ENCODE peak calls at places on chromosomes 1 and 21, in five cellular contexts. One of them, this sample, is unnamed.

GRCh38 chr1:46368781-46369180 is 25.3 kb upstream of the FAAH start:
- DNase-seq in MCF 10A: no peak
- DNase-seq in heart left ventricle: no peak
- DNase-seq in heart right ventricle: no peak
- DNase-seq in glutamatergic neuron: no peak
- DNase-seq in this sample: no peak

GRCh38 chr1:91609571-91609970 is 108.9 kb downstream of the CDC7 start:
- DNase-seq in heart right ventricle: no peak
- DNase-seq in heart left ventricle: no peak
- DNase-seq in MCF 10A: peak; percentile 52
- DNase-seq in glutamatergic neuron: no peak
- DNase-seq in this sample: no peak

GRCh38 chr1:222369991-222370910 is 177.7 kb downstream of the HHIPL2 start:
- DNase-seq in heart right ventricle: no peak
- DNase-seq in glutamatergic neuron: peak; percentile 52
- DNase-seq in MCF 10A: peak; percentile 78
- DNase-seq in heart left ventricle: no peak
- DNase-seq in this sample: no peak

GRCh38 chr1:226790545-226791181 is 51.6 kb upstream of the ITPKB start:
- DNase-seq in glutamatergic neuron: no peak
- DNase-seq in MCF 10A: no peak
- DNase-seq in heart left ventricle: no peak
- DNase-seq in heart right ventricle: no peak
- DNase-seq in this sample: no peak

GRCh38 chr1:168086438-168086837 is 50.3 kb downstream of the GPR161 start:
- DNase-seq in glutamatergic neuron: no peak
- DNase-seq in MCF 10A: no peak
- DNase-seq in heart right ventricle: no peak
- DNase-seq in heart left ventricle: no peak
- DNase-seq in this sample: no peak

GRCh38 chr1:164619006-164619784 is 60.2 kb downstream of the PBX1 start:
- DNase-seq in MCF 10A: no peak
- DNase-seq in heart right ventricle: no peak
- DNase-seq in heart left ventricle: no peak
- DNase-seq in glutamatergic neuron: no peak
- DNase-seq in this sample: no peak

GRCh38 chr1:71587961-71588360 is 507.1 kb upstream of the ZRANB2 start:
- DNase-seq in heart left ventricle: no peak
- DNase-seq in glutamatergic neuron: no peak
- DNase-seq in MCF 10A: peak; percentile 29
- DNase-seq in heart right ventricle: no peak
- DNase-seq in this sample: no peak

GRCh38 chr1:62481681-62482080 is 44.8 kb downstream of the USP1 start:
- DNase-seq in heart left ventricle: no peak
- DNase-seq in glutamatergic neuron: no peak
- DNase-seq in MCF 10A: no peak
- DNase-seq in heart right ventricle: no peak
- DNase-seq in this sample: no peak

GRCh38 chr21:45568383-45568782 is 26.1 kb upstream of the SLC19A1 start:
- DNase-seq in MCF 10A: no peak
- DNase-seq in heart left ventricle: no peak
- DNase-seq in heart right ventricle: no peak
- DNase-seq in glutamatergic neuron: no peak
- DNase-seq in this sample: no peak

GRCh38 chr1:34149501-34149900 is 15.5 kb downstream of the CSMD2 start:
- DNase-seq in glutamatergic neuron: no peak
- DNase-seq in MCF 10A: no peak
- DNase-seq in heart right ventricle: no peak
- DNase-seq in heart left ventricle: no peak
- DNase-seq in this sample: no peak

GRCh38 chr21:38628426-38628825 is 130.1 kb upstream of the ERG start:
- DNase-seq in MCF 10A: no peak
- DNase-seq in glutamatergic neuron: no peak
- DNase-seq in heart right ventricle: no peak
- DNase-seq in heart left ventricle: no peak
- DNase-seq in this sample: no peak

GRCh38 chr1:1021010-1021845 is 1.3 kb downstream of the AGRN start:
- DNase-seq in heart left ventricle: peak; percentile 85
- DNase-seq in heart right ventricle: peak; percentile 80
- DNase-seq in glutamatergic neuron: peak; percentile 62
- DNase-seq in MCF 10A: peak; percentile 82
- DNase-seq in this sample: no peak

GRCh38 chr1:43121251-43121650 is 50.8 kb downstream of the EBNA1BP2 start:
- DNase-seq in heart right ventricle: no peak
- DNase-seq in MCF 10A: no peak
- DNase-seq in glutamatergic neuron: no peak
- DNase-seq in heart left ventricle: no peak
- DNase-seq in this sample: no peak

GRCh38 chr1:204975568-204976235 is 67.3 kb upstream of the CNTN2 start:
- DNase-seq in glutamatergic neuron: peak; percentile 79
- DNase-seq in heart left ventricle: peak; percentile 35
- DNase-seq in heart right ventricle: no peak
- DNase-seq in MCF 10A: peak; percentile 78
- DNase-seq in this sample: peak; percentile 80

GRCh38 chr1:11888206-11888876 is 29.6 kb upstream of the NPPB start:
- DNase-seq in heart left ventricle: no peak
- DNase-seq in MCF 10A: no peak
- DNase-seq in heart right ventricle: no peak
- DNase-seq in glutamatergic neuron: no peak
- DNase-seq in this sample: no peak

GRCh38 chr1:154765970-154766369 is 104.1 kb downstream of the KCNN3 start:
- DNase-seq in glutamatergic neuron: no peak
- DNase-seq in heart right ventricle: no peak
- DNase-seq in heart left ventricle: no peak
- DNase-seq in MCF 10A: peak; percentile 62
- DNase-seq in this sample: no peak

GRCh38 chr1:94799201-94799600 is 21.0 kb upstream of the SLC44A3 start:
- DNase-seq in heart left ventricle: no peak
- DNase-seq in MCF 10A: no peak
- DNase-seq in glutamatergic neuron: no peak
- DNase-seq in heart right ventricle: no peak
- DNase-seq in this sample: no peak

GRCh38 chr1:19936061-19936750 is 12.8 kb upstream of the PLA2G2E start:
- DNase-seq in MCF 10A: no peak
- DNase-seq in heart right ventricle: no peak
- DNase-seq in glutamatergic neuron: no peak
- DNase-seq in heart left ventricle: no peak
- DNase-seq in this sample: no peak

GRCh38 chr1:51482881-51483280 is 36.2 kb downstream of the EPS15 start:
- DNase-seq in glutamatergic neuron: no peak
- DNase-seq in MCF 10A: no peak
- DNase-seq in heart right ventricle: no peak
- DNase-seq in heart left ventricle: no peak
- DNase-seq in this sample: no peak

GRCh38 chr1:114820392-114820791 is 34.3 kb upstream of the SYCP1 start:
- DNase-seq in heart left ventricle: no peak
- DNase-seq in heart right ventricle: no peak
- DNase-seq in MCF 10A: no peak
- DNase-seq in glutamatergic neuron: no peak
- DNase-seq in this sample: no peak

GRCh38 chr1:84360303-84360702 is 38.0 kb upstream of the DNASE2B start:
- DNase-seq in glutamatergic neuron: no peak
- DNase-seq in MCF 10A: no peak
- DNase-seq in heart right ventricle: no peak
- DNase-seq in heart left ventricle: no peak
- DNase-seq in this sample: no peak

GRCh38 chr21:39155578-39155977 is 27.7 kb downstream of the PSMG1 start:
- DNase-seq in MCF 10A: no peak
- DNase-seq in heart left ventricle: no peak
- DNase-seq in heart right ventricle: no peak
- DNase-seq in glutamatergic neuron: no peak
- DNase-seq in this sample: no peak

GRCh38 chr1:234621657-234622335 is 11.8 kb upstream of the IRF2BP2 start:
- DNase-seq in heart right ventricle: no peak
- DNase-seq in MCF 10A: no peak
- DNase-seq in glutamatergic neuron: no peak
- DNase-seq in heart left ventricle: no peak
- DNase-seq in this sample: no peak

GRCh38 chr1:227958617-227959324 is 11.0 kb upstream of the WNT9A start:
- DNase-seq in glutamatergic neuron: no peak
- DNase-seq in heart left ventricle: no peak
- DNase-seq in heart right ventricle: no peak
- DNase-seq in MCF 10A: no peak
- DNase-seq in this sample: no peak

GRCh38 chr1:3312894-3313578 is 141.4 kb upstream of the ARHGEF16 start:
- DNase-seq in glutamatergic neuron: no peak
- DNase-seq in heart left ventricle: peak; percentile 88
- DNase-seq in MCF 10A: peak; percentile 96
- DNase-seq in heart right ventricle: peak; percentile 88
- DNase-seq in this sample: peak; percentile 71

GRCh38 chr1:55634516-55634915 is 419.4 kb upstream of the USP24 start:
- DNase-seq in glutamatergic neuron: no peak
- DNase-seq in heart left ventricle: no peak
- DNase-seq in heart right ventricle: no peak
- DNase-seq in MCF 10A: peak; percentile 32
- DNase-seq in this sample: no peak

GRCh38 chr1:51534447-51534846 is 15.4 kb upstream of the EPS15 start:
- DNase-seq in glutamatergic neuron: no peak
- DNase-seq in MCF 10A: no peak
- DNase-seq in heart left ventricle: no peak
- DNase-seq in heart right ventricle: no peak
- DNase-seq in this sample: no peak

GRCh38 chr1:46333300-46334029 is 7.1 kb upstream of the NSUN4 start:
- DNase-seq in glutamatergic neuron: no peak
- DNase-seq in MCF 10A: peak; percentile 49
- DNase-seq in heart right ventricle: no peak
- DNase-seq in heart left ventricle: no peak
- DNase-seq in this sample: no peak

GRCh38 chr1:162019006-162019405 is 4.7 kb downstream of the OLFML2B start:
- DNase-seq in heart left ventricle: no peak
- DNase-seq in heart right ventricle: no peak
- DNase-seq in glutamatergic neuron: no peak
- DNase-seq in MCF 10A: peak; percentile 84
- DNase-seq in this sample: no peak

GRCh38 chr1:26719205-26719604 is 23.4 kb downstream of the ARID1A start:
- DNase-seq in heart right ventricle: no peak
- DNase-seq in MCF 10A: no peak
- DNase-seq in glutamatergic neuron: no peak
- DNase-seq in heart left ventricle: no peak
- DNase-seq in this sample: no peak

GRCh38 chr1:147821883-147822282 is 61.5 kb upstream of the GJA5 start:
- DNase-seq in heart right ventricle: no peak
- DNase-seq in MCF 10A: peak; percentile 14
- DNase-seq in heart left ventricle: peak; percentile 33
- DNase-seq in glutamatergic neuron: no peak
- DNase-seq in this sample: no peak

GRCh38 chr1:225655509-225656258 is 2.8 kb upstream of the ENAH start:
- DNase-seq in heart right ventricle: no peak
- DNase-seq in MCF 10A: peak; percentile 99
- DNase-seq in glutamatergic neuron: no peak
- DNase-seq in heart left ventricle: peak; percentile 57
- DNase-seq in this sample: no peak

GRCh38 chr1:93907718-93908117 is 1.5 kb downstream of the GCLM start:
- DNase-seq in heart left ventricle: peak; percentile 13
- DNase-seq in glutamatergic neuron: no peak
- DNase-seq in MCF 10A: peak; percentile 61
- DNase-seq in heart right ventricle: peak; percentile 15
- DNase-seq in this sample: no peak

GRCh38 chr1:201648066-201648910 is 109.4 kb downstream of the NAV1 start:
- DNase-seq in heart right ventricle: peak; percentile 68
- DNase-seq in heart left ventricle: peak; percentile 81
- DNase-seq in MCF 10A: peak; percentile 44
- DNase-seq in glutamatergic neuron: peak; percentile 80
- DNase-seq in this sample: peak; percentile 70

GRCh38 chr21:17576080-17576835 is 36.4 kb downstream of the BTG3 start:
- DNase-seq in glutamatergic neuron: no peak
- DNase-seq in heart left ventricle: no peak
- DNase-seq in MCF 10A: no peak
- DNase-seq in heart right ventricle: no peak
- DNase-seq in this sample: no peak

GRCh38 chr1:18738617-18739016 is 108.0 kb downstream of the PAX7 start:
- DNase-seq in heart right ventricle: no peak
- DNase-seq in glutamatergic neuron: no peak
- DNase-seq in MCF 10A: no peak
- DNase-seq in heart left ventricle: no peak
- DNase-seq in this sample: no peak

GRCh38 chr1:43867946-43868740 is 65.5 kb upstream of the ARTN start:
- DNase-seq in glutamatergic neuron: no peak
- DNase-seq in heart left ventricle: no peak
- DNase-seq in heart right ventricle: no peak
- DNase-seq in MCF 10A: peak; percentile 79
- DNase-seq in this sample: no peak

GRCh38 chr1:236890152-236891056 is 95.3 kb downstream of the MTR start:
- DNase-seq in MCF 10A: no peak
- DNase-seq in heart left ventricle: peak; percentile 64
- DNase-seq in glutamatergic neuron: no peak
- DNase-seq in heart right ventricle: peak; percentile 17
- DNase-seq in this sample: no peak
- TF ChIP-seq CTCF in MCF 10A: no peak
- TF ChIP-seq CTCF in heart left ventricle: no peak
- TF ChIP-seq CTCF in glutamatergic neuron: no peak
- TF ChIP-seq CTCF in heart right ventricle: no peak
- TF ChIP-seq CTCF in this sample: no peak

DNA sequence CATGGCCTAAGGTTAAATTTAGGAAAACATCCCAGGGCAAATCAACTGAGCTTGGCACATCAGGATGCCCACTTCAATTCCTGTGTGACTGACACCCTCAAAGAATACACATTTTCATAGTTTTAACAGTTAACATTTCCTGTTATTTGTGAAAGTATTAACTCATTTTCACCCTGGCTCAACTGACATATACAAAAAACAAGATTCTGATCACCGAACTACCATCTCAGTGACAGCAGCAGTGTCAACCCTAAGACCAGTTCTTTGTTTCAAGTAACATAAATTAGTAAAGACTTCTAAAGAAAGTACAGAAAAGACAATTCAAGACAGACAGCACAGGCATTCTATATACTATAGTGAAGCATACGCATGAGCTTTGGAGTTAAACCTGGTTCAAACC is 69.0 kb upstream of the SDC3 start:
- DNase-seq in MCF 10A: no peak
- DNase-seq in heart right ventricle: no peak
- DNase-seq in heart left ventricle: no peak
- DNase-seq in glutamatergic neuron: no peak
- DNase-seq in this sample: no peak
- TF ChIP-seq CTCF in MCF 10A: no peak
- TF ChIP-seq CTCF in heart right ventricle: no peak
- TF ChIP-seq CTCF in heart left ventricle: no peak
- TF ChIP-seq CTCF in glutamatergic neuron: no peak
- TF ChIP-seq CTCF in this sample: no peak

DNA sequence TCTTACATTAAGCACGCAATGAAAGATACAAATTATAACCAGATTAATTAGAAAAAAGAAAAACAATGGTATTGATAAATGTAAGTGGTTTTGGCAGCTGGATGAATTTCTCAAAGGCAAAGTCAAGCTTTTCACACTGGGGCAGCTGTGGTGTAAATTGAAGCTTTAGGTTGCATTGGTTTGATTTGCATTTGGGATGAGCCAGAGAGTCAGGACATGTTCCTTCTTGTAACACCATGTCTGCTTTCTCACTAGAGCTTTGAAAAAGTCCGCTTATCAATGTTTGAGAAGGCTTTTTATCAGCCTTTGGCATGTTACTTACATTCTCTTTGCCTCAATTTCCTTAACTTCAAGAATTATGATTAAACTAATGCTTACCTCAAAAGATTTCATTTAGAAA is 173.9 kb downstream of the GPATCH2 start:
- DNase-seq in glutamatergic neuron: no peak
- DNase-seq in heart left ventricle: no peak
- DNase-seq in MCF 10A: no peak
- DNase-seq in heart right ventricle: no peak
- DNase-seq in this sample: no peak
- TF ChIP-seq CTCF in glutamatergic neuron: no peak
- TF ChIP-seq CTCF in heart left ventricle: no peak
- TF ChIP-seq CTCF in MCF 10A: no peak
- TF ChIP-seq CTCF in heart right ventricle: no peak
- TF ChIP-seq CTCF in this sample: no peak

GRCh38 chr1:183678819-183679218 is 25.7 kb upstream of the APOBEC4 start:
- DNase-seq in heart left ventricle: no peak
- DNase-seq in glutamatergic neuron: no peak
- DNase-seq in heart right ventricle: no peak
- DNase-seq in MCF 10A: no peak
- DNase-seq in this sample: no peak
- TF ChIP-seq CTCF in heart left ventricle: no peak
- TF ChIP-seq CTCF in glutamatergic neuron: no peak
- TF ChIP-seq CTCF in heart right ventricle: no peak
- TF ChIP-seq CTCF in MCF 10A: no peak
- TF ChIP-seq CTCF in this sample: no peak